ENCODE peak calls at places on chromosomes 1 and 21, in eight cellular contexts. O is HepG2, E is suprapubic skin, B is HCT116, L is stomach, P is esophagus muscularis mucosa, M is transverse colon, Y is spleen. D is an unnamed sample.

GRCh38 chr1:1020415-1021009 is 592 bp downstream of the AGRN start:
- DNase-seq in O (no peak), E (no peak), B (no peak), L (no peak), P (no peak), M (no peak), Y (no peak), D (no peak)

GRCh38 chr1:183996396-183996795 is 41.1 kb downstream of the COLGALT2 start:
- DNase-seq in O (peak; percentile 88), E (no peak), B (no peak), L (no peak), P (no peak), M (no peak), Y (no peak), D (no peak)

GRCh38 chr1:19000065-19000464 is 43.6 kb upstream of the IFFO2 start:
- DNase-seq in O (peak; percentile 80), E (no peak), B (no peak), L (no peak), P (no peak), M (no peak), Y (no peak), D (no peak)

GRCh38 chr1:93845554-93846150 is 33.4 kb downstream of the DNTTIP2 start:
- DNase-seq in O (peak; percentile 64), E (no peak), B (no peak), L (no peak), P (peak; percentile 87), M (peak; percentile 11), Y (no peak), D (no peak)

GRCh38 chr21:45865106-45865835 is 116.3 kb upstream of the COL6A1 start:
- DNase-seq in O (no peak), E (no peak), B (no peak), L (no peak), P (no peak), M (no peak), Y (no peak), D (no peak)

GRCh38 chr1:165257969-165258459 is 98.5 kb downstream of the LMX1A start:
- DNase-seq in O (peak; percentile 60), E (peak; percentile 79), B (peak; percentile 65), L (peak; percentile 72), P (no peak), M (peak; percentile 82), Y (no peak), D (peak; percentile 39)

GRCh38 chr1:154176341-154176740 is 15.6 kb downstream of the TPM3 start:
- DNase-seq in O (no peak), E (no peak), B (no peak), L (no peak), P (no peak), M (peak; percentile 28), Y (no peak), D (no peak)

GRCh38 chr1:32426489-32427255 is 32.4 kb upstream of the BSDC1 start:
- DNase-seq in O (no peak), E (no peak), B (no peak), L (no peak), P (no peak), M (peak; percentile 17), Y (no peak), D (peak; percentile 20)

GRCh38 chr1:244341455-244342450 is 110.0 kb downstream of the ADSS2 start:
- DNase-seq in O (peak; percentile 47), E (no peak), B (no peak), L (no peak), P (no peak), M (peak; percentile 41), Y (no peak), D (no peak)

GRCh38 chr21:46317710-46318463 is 5.8 kb downstream of the C21orf58 start:
- DNase-seq in O (no peak), E (no peak), B (no peak), L (no peak), P (no peak), M (peak; percentile 59), Y (no peak), D (no peak)

GRCh38 chr1:228647523-228648444 is 87.5 kb upstream of the RHOU start:
- DNase-seq in O (peak; percentile 72), E (peak; percentile 75), B (peak; percentile 78), L (peak; percentile 34), P (peak; percentile 91), M (peak; percentile 44), Y (peak; percentile 75), D (no peak)

GRCh38 chr1:169108897-169109560 is 2.5 kb downstream of the ATP1B1 start:
- DNase-seq in O (peak; percentile 71), E (no peak), B (no peak), L (peak; percentile 59), P (no peak), M (peak; percentile 66), Y (no peak), D (no peak)

GRCh38 chr1:199778324-199778955 is 249.1 kb upstream of the NR5A2 start:
- DNase-seq in O (no peak), E (no peak), B (no peak), L (no peak), P (no peak), M (peak; percentile 8), Y (no peak), D (no peak)

GRCh38 chr1:229139320-229139719 is 131.6 kb upstream of the RAB4A start:
- DNase-seq in O (no peak), E (no peak), B (no peak), L (no peak), P (no peak), M (no peak), Y (no peak), D (no peak)

GRCh38 chr1:185768371-185768770 is 34.2 kb downstream of the HMCN1 start:
- DNase-seq in O (no peak), E (no peak), B (no peak), L (no peak), P (no peak), M (no peak), Y (no peak), D (no peak)

GRCh38 chr1:67833595-67833926 is 294 bp upstream of the GNG12 start:
- DNase-seq in O (no peak), E (peak; percentile 81), B (no peak), L (no peak), P (no peak), M (no peak), Y (no peak), D (no peak)

GRCh38 chr1:204909109-204909508 is 38.4 kb downstream of the NFASC start:
- DNase-seq in O (no peak), E (no peak), B (no peak), L (no peak), P (no peak), M (no peak), Y (no peak), D (no peak)

GRCh38 chr1:112358798-112359408 is 37.1 kb upstream of the CTTNBP2NL start:
- DNase-seq in O (peak; percentile 30), E (peak; percentile 91), B (peak; percentile 44), L (peak; percentile 64), P (peak; percentile 95), M (peak; percentile 81), Y (peak; percentile 83), D (peak; percentile 93)

GRCh38 chr1:67618285-67619018 is 66.5 kb upstream of the GADD45A start:
- DNase-seq in O (no peak), E (peak; percentile 81), B (no peak), L (peak; percentile 64), P (peak; percentile 92), M (peak; percentile 31), Y (no peak), D (peak; percentile 59)

GRCh38 chr1:31628931-31629582 is 11.6 kb downstream of the HCRTR1 start:
- DNase-seq in O (no peak), E (no peak), B (no peak), L (no peak), P (no peak), M (no peak), Y (no peak), D (no peak)

GRCh38 chr1:192703283-192704206 is 67.6 kb downstream of the RGS13 start:
- DNase-seq in O (no peak), E (no peak), B (no peak), L (no peak), P (no peak), M (no peak), Y (no peak), D (no peak)

DNA sequence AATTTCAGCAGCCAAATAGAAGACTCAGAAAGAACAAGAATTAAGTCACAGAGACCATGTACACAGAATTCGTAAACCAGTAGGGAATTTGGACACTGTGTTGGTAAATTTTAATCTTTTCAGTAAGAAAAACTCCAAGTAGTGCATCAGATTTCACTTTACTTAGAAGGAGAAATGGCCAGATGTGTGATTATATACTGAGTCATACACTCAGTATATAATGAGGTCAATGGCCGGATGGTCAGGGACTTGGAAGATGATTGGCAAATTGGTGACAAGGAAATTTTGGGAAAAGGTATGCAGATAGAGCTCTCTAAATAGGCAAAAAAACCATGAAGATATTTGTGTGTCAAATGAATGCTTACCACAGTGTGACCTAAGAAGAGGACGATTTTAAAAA is 399.8 kb upstream of the LRRC7 start:
- DNase-seq in O (no peak), E (no peak), B (no peak), L (no peak), P (no peak), M (no peak), Y (no peak), D (no peak)
- TF ChIP-seq CTCF in O (no peak), E (no peak), B (no peak), L (no peak), P (no peak), M (no peak), Y (no peak), D (no peak)

GRCh38 chr1:241532173-241532553 is at the start of gene KMO:
- DNase-seq in O (no peak), E (no peak), B (no peak), L (no peak), P (no peak), M (no peak), Y (no peak), D (no peak)
- TF ChIP-seq POLR2AphosphoS5 in O (no peak), E (no peak), B (no peak), L (no peak), P (no peak), M (no peak), Y (no peak), D (no peak)

DNA sequence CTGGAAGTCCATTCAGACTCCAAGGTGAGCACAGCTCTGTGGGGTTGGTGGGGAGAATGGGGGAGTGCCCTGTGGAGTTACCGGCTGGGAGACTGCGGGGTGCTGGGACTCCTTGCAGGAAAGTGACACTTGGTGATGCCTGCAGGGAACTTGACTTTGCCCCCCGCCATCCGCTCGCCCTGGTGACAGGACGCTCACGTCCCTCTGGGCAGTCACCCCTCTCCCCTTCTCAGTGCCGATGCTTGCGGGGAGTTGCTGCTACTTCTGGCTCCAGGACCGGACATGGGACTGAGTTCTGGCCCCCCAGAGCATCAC is 209.5 kb upstream of the C1orf174 start:
- DNase-seq in O (no peak), E (peak; percentile 39), B (no peak), L (no peak), P (no peak), M (no peak), Y (peak; percentile 33), D (no peak)
- H3K9me3 ChIP-seq in O (no peaks in the 10 kb centered on the region), E (no peaks in the 10 kb centered on the region), B (no peaks in the 10 kb centered on the region), L (no peaks in the 10 kb centered on the region), P (no peaks in the 10 kb centered on the region), M (no peaks in the 10 kb centered on the region), Y (peaks cover 4% of the 10 kb centered on the region), D (no peaks in the 10 kb centered on the region)

DNA sequence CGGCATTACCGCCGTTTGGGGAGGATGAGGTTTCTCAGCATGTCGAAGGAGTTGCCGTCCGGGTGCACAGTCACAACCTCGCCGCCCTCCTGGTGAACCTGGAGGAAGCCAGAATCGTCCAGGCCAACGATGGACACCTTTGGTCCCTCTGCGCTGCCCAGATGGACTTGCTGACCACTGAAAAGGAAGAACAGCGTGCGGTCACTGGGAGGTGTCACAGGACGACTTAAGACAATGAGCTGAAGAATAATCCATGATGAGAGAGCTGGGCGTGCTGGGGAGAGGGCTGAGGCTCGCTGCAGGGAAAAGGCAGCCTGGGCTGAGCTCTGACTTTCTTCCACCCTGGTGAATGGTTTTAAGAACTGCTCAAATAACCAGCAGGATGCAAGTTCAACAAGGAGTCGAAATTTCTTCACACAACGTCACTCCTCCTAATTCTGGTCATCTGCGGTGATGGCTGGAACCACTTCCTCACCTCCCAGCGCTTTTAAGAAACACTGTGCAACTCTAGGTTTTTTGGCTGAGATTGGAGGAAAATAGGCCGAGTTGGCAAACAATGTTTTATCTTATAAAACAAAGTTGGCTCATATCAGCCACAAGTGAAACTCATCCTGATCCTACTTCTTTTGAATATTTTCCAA is 55.4 kb downstream of the SIM2 start:
- DNase-seq in O (no peak), E (no peak), B (no peak), L (no peak), P (no peak), M (no peak), Y (no peak), D (no peak)
- TF ChIP-seq CTCF in O (no peak), E (no peak), B (no peak), L (no peak), P (no peak), M (no peak), Y (no peak), D (no peak)

D was measured in breast epithelium.